ENCODE peak calls at places on chromosomes 5 and 9, in five cellular contexts. L, X, J, H and M are unnamed samples.

GRCh38 chr5:44770936-44771717 is 37.6 kb upstream of the MRPS30 start:
- DNase-seq in L (no peak), J (no peak), X (no peak), H (no peak), M (no peak)

GRCh38 chr5:2165991-2166978 is 283.6 kb upstream of the IRX4 start:
- DNase-seq in H (no peak), L (no peak), J (no peak), X (no peak), M (no peak)

GRCh38 chr9:125703662-125704061 is 3.3 kb downstream of the MAPKAP1 start:
- DNase-seq in J (no peak), X (no peak), L (no peak), H (no peak), M (no peak)

GRCh38 chr5:125496393-125496792 is 750.0 kb upstream of the ZNF608 start:
- DNase-seq in H (no peak), L (no peak), J (no peak), X (no peak), M (no peak)

GRCh38 chr9:124222918-124223720 is 34.6 kb upstream of the NEK6 start:
- DNase-seq in J (peak; percentile 77), H (peak; percentile 81), X (no peak), L (no peak), M (no peak)

GRCh38 chr9:99005651-99006050 is 61.9 kb downstream of the COL15A1 start:
- DNase-seq in L (no peak), J (no peak), H (no peak), X (peak; percentile 3), M (peak; percentile 79)

GRCh38 chr5:145787996-145788395 is 47.1 kb downstream of the PRELID2 start:
- DNase-seq in J (no peak), H (no peak), L (no peak), X (no peak), M (no peak)

GRCh38 chr5:132257131-132258101 is at the start of gene PDLIM4:
- DNase-seq in L (no peak), H (peak; percentile 62), X (peak; percentile 69), J (peak; percentile 47), M (no peak)

GRCh38 chr9:135022191-135022870 is 65.1 kb upstream of the OLFM1 start:
- DNase-seq in L (no peak), J (no peak), H (no peak), X (no peak), M (no peak)

GRCh38 chr5:64330728-64331231 is 165.1 kb downstream of the RNF180 start:
- DNase-seq in J (peak; percentile 64), X (no peak), H (no peak), L (no peak), M (no peak)

GRCh38 chr9:93501406-93501805 is 48.0 kb upstream of the FAM120AOS start:
- DNase-seq in X (no peak), L (no peak), H (peak; percentile 58), J (no peak), M (no peak)

GRCh38 chr5:123672067-123672466 is 160.1 kb downstream of the CSNK1G3 start:
- DNase-seq in H (no peak), J (no peak), X (no peak), L (no peak), M (no peak)

GRCh38 chr9:134215709-134216448 is 51.5 kb upstream of the RNU6ATAC start:
- DNase-seq in H (no peak), L (no peak), X (no peak), J (no peak), M (no peak)

GRCh38 chr9:68844623-68845612 is 139.9 kb downstream of the PIP5K1B start:
- DNase-seq in L (no peak), X (no peak), J (peak; percentile 49), H (peak; percentile 15), M (no peak)

GRCh38 chr5:172868924-172869565 is 35.0 kb downstream of the ERGIC1 start:
- DNase-seq in H (peak; percentile 92), L (no peak), J (peak; percentile 94), X (peak; percentile 91), M (no peak)
- TF ChIP-seq POLR2A in H (peak; percentile 51), L (no peak), J (peak; percentile 77), X (no peak), M (no peak)

DNA sequence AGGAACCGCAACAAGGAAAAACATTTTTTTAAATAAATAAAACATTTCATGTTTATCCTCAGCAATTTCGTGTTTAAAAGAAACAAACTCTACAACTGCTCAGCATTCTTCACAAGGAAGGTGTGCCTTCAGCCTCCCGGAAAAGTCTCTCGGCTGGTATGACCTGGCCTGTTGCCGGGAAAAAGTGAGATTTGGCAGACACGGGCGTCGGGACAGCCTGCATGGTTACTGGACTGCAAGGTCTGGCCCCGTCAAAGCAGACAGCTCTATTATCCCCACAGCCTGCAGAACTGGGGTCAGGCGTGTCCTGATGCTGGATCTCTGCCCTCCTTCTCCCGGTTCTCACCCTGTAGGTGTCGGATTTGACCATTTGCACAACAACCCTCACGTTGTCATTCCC is 120.3 kb upstream of the SPATA31C2 start:
- DNase-seq in X (peak; percentile 31), J (peak; percentile 66), H (peak; percentile 52), L (no peak), M (no peak)
- H3K27ac ChIP-seq in X (no peak overlapping the region), J (no peak overlapping the region), H (peak overlapping the region; percentile 5), L (no peak overlapping the region), M (peak overlapping the region; percentile 18)

GRCh38 chr5:139178948-139179347 is 19.2 kb downstream of the SIL1 start:
- DNase-seq in X (peak; percentile 76), H (no peak), J (peak; percentile 92), L (no peak), M (no peak)
- TF ChIP-seq POLR2A in X (no peak), H (no peak), J (no peak), L (no peak), M (no peak)

GRCh38 chr9:118929317-118929716 is 439.9 kb downstream of the BRINP1 start:
- DNase-seq in H (no peak), J (no peak), X (no peak), L (no peak), M (no peak)

GRCh38 chr9:118931941-118932340 is 437.3 kb downstream of the BRINP1 start:
- DNase-seq in H (no peak), L (no peak), J (no peak), X (no peak), M (no peak)

GRCh38 chr9:118928723-118929122 is 440.5 kb downstream of the BRINP1 start:
- DNase-seq in X (no peak), J (no peak), H (no peak), L (no peak), M (no peak)
- H3K27ac ChIP-seq in X (no peak overlapping the region), J (no peak overlapping the region), H (no peak overlapping the region), L (no peak overlapping the region), M (no peak overlapping the region)

GRCh38 chr5:85441138-85441537 is 1056.5 kb upstream of the EDIL3 start:
- DNase-seq in H (no peak), L (no peak), X (no peak), J (no peak), M (no peak)
- TF ChIP-seq POLR2A in H (no peak), L (no peak), X (no peak), J (no peak), M (no peak)

GRCh38 chr5:151259931-151260330 is 6.9 kb downstream of the GM2A start:
- DNase-seq in X (no peak), J (no peak), L (no peak), H (no peak), M (no peak)
- H3K27ac ChIP-seq in X (no peak overlapping the region), J (no peak overlapping the region), L (no peak overlapping the region), H (no peak overlapping the region), M (no peak overlapping the region)

DNA sequence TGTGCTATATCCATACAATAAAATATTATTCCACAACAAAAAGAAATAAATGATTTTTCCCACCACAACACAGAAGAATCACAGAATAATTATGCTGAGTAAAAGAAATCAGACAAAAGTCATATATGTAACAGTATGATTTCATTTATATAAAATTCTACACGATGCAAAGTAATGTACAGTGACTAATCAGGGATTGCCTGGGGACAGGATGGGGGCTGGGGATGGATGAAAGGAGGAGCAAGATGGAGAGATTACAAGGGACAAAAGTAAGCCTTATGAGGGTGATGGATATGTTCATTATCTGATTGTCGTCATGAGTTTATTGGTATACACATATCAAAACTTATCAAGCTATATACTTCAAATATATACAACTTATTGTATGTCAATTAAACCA is 154.0 kb downstream of the FBN2 start:
- DNase-seq in J (no peak), X (no peak), L (no peak), H (no peak), M (no peak)
- TF ChIP-seq POLR2A in J (no peak), X (no peak), L (no peak), H (no peak), M (no peak)

GRCh38 chr9:91495450-91495849 is 71.8 kb upstream of the NFIL3 start:
- DNase-seq in J (no peak), H (no peak), L (no peak), X (no peak), M (no peak)

GRCh38 chr9:91491624-91492023 is 68.0 kb upstream of the NFIL3 start:
- DNase-seq in J (no peak), X (no peak), H (no peak), L (no peak), M (no peak)

GRCh38 chr9:91496351-91496750 is 72.7 kb upstream of the NFIL3 start:
- DNase-seq in H (no peak), X (no peak), J (no peak), L (no peak), M (no peak)

GRCh38 chr9:91492237-91492636 is 68.6 kb upstream of the NFIL3 start:
- DNase-seq in L (no peak), J (no peak), X (no peak), H (no peak), M (no peak)

DNA sequence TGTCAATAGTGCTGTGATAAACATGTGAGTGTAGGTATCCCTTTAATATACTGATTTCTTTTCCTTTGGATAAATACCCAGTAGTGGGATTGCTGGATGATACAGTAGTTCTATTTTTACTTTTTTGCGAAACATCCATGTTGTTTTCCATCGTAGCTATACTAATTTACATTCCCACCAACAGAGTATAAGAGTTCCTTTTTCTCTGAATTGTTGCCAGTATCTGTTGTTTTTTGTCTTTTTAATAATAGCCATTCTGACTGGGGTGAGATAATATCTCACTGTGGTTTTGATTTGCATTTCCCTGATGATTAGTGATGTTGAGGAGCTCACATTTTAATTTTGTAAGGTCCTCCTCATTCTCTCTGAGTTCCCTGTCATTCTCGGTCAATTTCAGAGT is 71.1 kb upstream of the NFIL3 start:
- DNase-seq in H (no peak), J (no peak), L (no peak), X (no peak), M (no peak)
- H3K27ac ChIP-seq in H (no peak overlapping the region), J (no peak overlapping the region), L (no peak overlapping the region), X (no peak overlapping the region), M (no peak overlapping the region)

GRCh38 chr5:73450041-73450598 is 1.5 kb upstream of the FOXD1 start:
- DNase-seq in J (no peak), X (no peak), H (peak; percentile 28), L (no peak), M (no peak)

GRCh38 chr5:73448072-73448432 is 525 bp downstream of the FOXD1 start:
- DNase-seq in L (no peak), H (no peak), X (no peak), J (no peak), M (no peak)

GRCh38 chr5:73446631-73447233 is 1.8 kb downstream of the FOXD1 start:
- DNase-seq in J (no peak), L (no peak), X (no peak), H (no peak), M (no peak)

GRCh38 chr5:73447234-73448071 is 1.1 kb downstream of the FOXD1 start:
- DNase-seq in L (no peak), H (peak; percentile 41), J (no peak), X (peak; percentile 13), M (no peak)

GRCh38 chr5:73448451-73449136 is at the start of gene FOXD1:
- DNase-seq in H (peak; percentile 66), J (peak; percentile 37), L (no peak), X (peak; percentile 35), M (no peak)
- TF ChIP-seq POLR2A in H (no peak), J (no peak), L (no peak), X (no peak), M (no peak)